ENCODE peak calls at places on chromosomes 2 and 18, in four cellular contexts. H is heart left ventricle; Q is upper lobe of left lung; L is CD4-positive, alpha-beta memory T cell. Y is an unnamed sample. For H3K4me1 and H3K27me3, the result is how much of the 10 kb centered on the place peaks cover.

GRCh38 chr18:67612281-67612680 is 95.8 kb upstream of the DSEL start:
- DNase-seq in Q (no peak), L (no peak), H (no peak), Y (no peak)

GRCh38 chr18:8361941-8362471 is 247.2 kb upstream of the RAB12 start:
- DNase-seq in Q (no peak), H (no peak), L (no peak), Y (no peak)

GRCh38 chr2:110806053-110806452 is 73.7 kb downstream of the ACOXL start:
- DNase-seq in Q (no peak), L (no peak), H (no peak), Y (no peak)

GRCh38 chr2:59435630-59436029 is 1117.8 kb downstream of the BCL11A start:
- DNase-seq in L (no peak), Q (no peak), H (no peak), Y (no peak)

GRCh38 chr2:8679567-8679826 is 2.4 kb upstream of the ID2 start:
- DNase-seq in L (no peak), Q (no peak), H (no peak), Y (no peak)

GRCh38 chr2:133262888-133263287 is 305.4 kb downstream of the NCKAP5 start:
- DNase-seq in L (no peak), Q (no peak), H (no peak), Y (no peak)

GRCh38 chr2:190382851-190383250 is 25.3 kb upstream of the MFSD6 start:
- DNase-seq in H (no peak), L (peak), Q (no peak), Y (peak)

GRCh38 chr2:41610501-41611242 is 437.1 kb upstream of the PKDCC start:
- DNase-seq in Q (no peak), H (peak), L (no peak), Y (no peak)

GRCh38 chr2:65063426-65063825 is 7.2 kb downstream of the CEP68 start:
- DNase-seq in H (no peak), Q (no peak), L (no peak), Y (no peak)

GRCh38 chr2:119255760-119256573 is 32.3 kb downstream of the STEAP3 start:
- DNase-seq in Q (peak), H (no peak), L (no peak), Y (no peak)

GRCh38 chr18:77108001-77108692 is 24.4 kb downstream of the MBP start:
- DNase-seq in H (peak), Q (peak), L (peak), Y (no peak)

GRCh38 chr2:47068966-47069627 is 86.0 kb downstream of the STPG4 start:
- DNase-seq in Q (no peak), H (no peak), L (no peak), Y (no peak)

GRCh38 chr18:72866901-72867701 is 686 bp downstream of the NETO1 start:
- DNase-seq in L (no peak), H (no peak), Q (no peak), Y (no peak)

GRCh38 chr18:9810216-9810804 is 75.5 kb upstream of the TXNDC2 start:
- DNase-seq in Q (no peak), H (no peak), L (no peak), Y (no peak)
- H3K27ac ChIP-seq in Q (no peak), H (peak), L (no peak), Y (no peak)

DNA sequence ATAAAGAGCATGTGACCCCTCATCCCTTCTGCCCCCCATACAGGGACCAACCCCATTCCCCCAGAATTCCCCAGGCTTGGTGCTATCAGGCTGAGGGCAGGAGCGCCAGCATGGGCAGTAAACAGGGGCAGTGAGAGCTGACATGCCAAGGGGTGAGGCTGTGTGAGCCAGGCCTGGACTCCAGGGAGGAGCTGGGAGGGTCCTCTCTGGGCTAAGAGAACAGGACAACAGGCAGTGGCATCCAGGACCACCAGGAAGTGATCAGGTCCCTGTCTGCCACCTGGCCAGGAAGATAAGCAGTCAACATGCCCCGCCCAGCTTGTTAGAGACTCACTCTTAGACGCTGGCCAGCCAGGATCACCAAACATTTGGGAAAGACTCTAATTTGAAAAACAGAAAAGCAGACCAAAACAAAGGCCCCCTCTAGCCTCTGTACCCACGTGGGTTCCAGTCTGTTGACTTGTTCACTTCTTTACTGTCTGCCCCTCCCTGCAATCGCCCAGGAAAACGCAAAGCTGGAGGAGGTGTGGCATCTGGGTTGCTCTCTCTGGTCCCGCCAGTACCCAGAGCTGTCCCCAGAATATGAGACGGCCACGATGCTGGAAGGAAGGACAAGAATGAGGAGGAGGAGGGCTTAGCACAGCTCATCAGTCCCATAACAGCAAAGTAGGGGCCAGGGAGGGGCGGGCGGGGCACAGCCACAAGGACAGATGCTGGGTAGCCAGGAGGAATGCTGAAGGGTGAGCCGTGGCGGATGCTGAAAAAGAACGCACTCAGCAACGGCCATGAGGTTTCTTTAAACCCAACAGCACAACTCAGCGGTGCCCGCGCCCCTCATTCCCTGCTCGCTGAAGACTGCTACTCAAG is 188.0 kb downstream of the HDAC4 start:
- DNase-seq in L (no peak), Q (no peak), H (no peak), Y (no peak)
- H3K4me1 ChIP-seq in L (half or more), Q (under half), H (under half), Y (under half)

DNA sequence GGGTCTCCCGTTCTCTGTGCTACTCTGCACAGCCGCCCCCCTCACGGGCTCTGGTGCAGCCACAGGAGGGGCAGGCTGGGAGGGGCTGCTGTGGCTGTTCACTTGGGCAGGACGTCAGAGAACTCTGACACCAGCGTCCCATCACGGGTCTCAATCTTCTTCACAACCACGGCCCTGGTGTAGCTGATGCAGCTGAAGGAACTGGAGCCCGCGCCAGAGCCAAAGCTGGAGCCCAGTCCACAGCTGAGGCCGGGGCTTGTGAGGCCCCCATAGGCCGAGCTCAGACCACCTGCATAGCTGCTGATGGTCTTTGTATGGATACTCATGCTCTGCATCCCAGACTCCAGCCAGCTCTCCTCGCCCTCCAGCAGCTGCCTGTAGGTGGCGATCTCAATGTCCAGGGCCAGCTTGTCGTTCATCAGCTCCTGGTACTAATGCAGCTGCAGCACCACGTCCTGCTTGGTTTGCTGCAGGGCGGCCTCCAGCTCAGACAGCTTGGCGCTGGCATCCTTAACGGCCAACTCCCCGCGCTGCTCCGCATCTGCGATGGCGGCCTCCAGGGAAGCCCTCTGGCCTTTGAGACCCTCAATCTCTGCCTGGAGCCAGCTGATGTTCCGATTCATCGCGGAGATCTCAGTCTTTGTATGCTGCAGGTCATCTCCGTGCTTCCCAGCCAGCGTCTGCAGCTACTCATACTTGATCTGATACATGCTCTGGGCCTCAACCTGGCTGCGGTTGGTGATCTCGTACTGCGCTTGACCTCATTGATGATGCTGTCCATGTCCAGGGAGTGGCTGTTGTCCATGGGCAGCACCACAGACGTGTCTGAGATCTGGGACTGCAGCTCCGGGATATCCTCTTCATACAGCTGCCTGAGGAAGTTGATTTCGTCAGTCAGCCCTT is 7.4 kb upstream of the DUSP19 start:
- DNase-seq in L (no peak), Q (peak), H (peak), Y (no peak)
- H3K27me3 ChIP-seq in L (under half), Q (under half), H (under half), Y (under half)

GRCh38 chr2:27320958-27321543 is 1.8 kb downstream of the MPV17 start:
- DNase-seq in Q (peak), L (no peak), H (peak), Y (no peak)
- H3K27ac ChIP-seq in Q (no peak), L (no peak), H (peak), Y (no peak)

Y was measured in effector memory CD4-positive, alpha-beta T cell.